ENCODE peak calls at places on chromosomes 16 and 17, in ten cellular contexts. P is lung; M is left lung; D is A549; L is aorta; N is GM12878; I is CD4-positive, CD25-positive, alpha-beta regulatory T cell; R is lower lobe of right lung; H is body of pancreas; S is upper lobe of right lung. Q is an unnamed sample.

GRCh38 chr17:41782142-41782541 is 4.4 kb downstream of the JUP start:
- ATAC-seq in P (no peak), M (no peak), D (no peak), L (no peak), N (no peak), I (no peak), R (no peak), H (no peak), S (no peak), Q (no peak)

GRCh38 chr16:68774982-68775381 is 37.9 kb downstream of the CDH1 start:
- ATAC-seq in P (no peak), M (no peak), D (no peak), L (no peak), N (no peak), I (no peak), R (no peak), H (no peak), S (no peak), Q (no peak)

GRCh38 chr16:54817940-54818574 is 112.6 kb upstream of the IRX5 start:
- ATAC-seq in P (no peak), M (peak; percentile 94), D (no peak), L (no peak), N (no peak), I (no peak), R (peak; percentile 77), H (no peak), S (peak; percentile 82), Q (no peak)

GRCh38 chr17:39792523-39793221 is 54.9 kb downstream of the GRB7 start:
- ATAC-seq in P (no peak), M (no peak), D (no peak), L (no peak), N (peak; percentile 8), I (peak; percentile 13), R (no peak), H (no peak), S (no peak), Q (no peak)

GRCh38 chr16:84786605-84787302 is 33.0 kb upstream of the CRISPLD2 start:
- ATAC-seq in P (no peak), M (peak; percentile 63), D (no peak), L (no peak), N (no peak), I (no peak), R (peak; percentile 49), H (peak; percentile 70), S (peak; percentile 34), Q (no peak)

GRCh38 chr17:31064707-31065106 is 30.1 kb upstream of the NF1 start:
- ATAC-seq in P (no peak), M (no peak), D (no peak), L (no peak), N (no peak), I (no peak), R (no peak), H (no peak), S (no peak), Q (no peak)

GRCh38 chr17:81527591-81528383 is at the start of gene FSCN2:
- ATAC-seq in P (peak; percentile 54), M (peak; percentile 89), D (peak; percentile 21), L (peak; percentile 40), N (no peak), I (no peak), R (peak; percentile 71), H (no peak), S (peak; percentile 68), Q (peak; percentile 16)

GRCh38 chr17:50056961-50057330 is 1.0 kb downstream of the ITGA3 start:
- ATAC-seq in P (no peak), M (peak; percentile 5), D (no peak), L (peak; percentile 12), N (peak; percentile 23), I (no peak), R (no peak), H (no peak), S (peak; percentile 0), Q (no peak)

GRCh38 chr17:10042589-10043244 is 137.6 kb upstream of the RCVRN start:
- ATAC-seq in P (no peak), M (peak; percentile 17), D (no peak), L (peak; percentile 74), N (no peak), I (no peak), R (peak; percentile 21), H (no peak), S (no peak), Q (peak; percentile 76)

GRCh38 chr16:87602005-87602790 is at the start of gene JPH3:
- ATAC-seq in P (no peak), M (no peak), D (no peak), L (no peak), N (no peak), I (no peak), R (no peak), H (no peak), S (no peak), Q (no peak)
- H3K4me3 ChIP-seq in P (no peak within 1 kb of the TSS), M (no peak within 1 kb of the TSS), D (peak within 1 kb of the TSS; percentile 55), L (no peak within 1 kb of the TSS), N (no peak within 1 kb of the TSS), I (no peak within 1 kb of the TSS), R (no peak within 1 kb of the TSS), H (no peak within 1 kb of the TSS), S (no peak within 1 kb of the TSS), Q (peak within 1 kb of the TSS; percentile 41)

DNA sequence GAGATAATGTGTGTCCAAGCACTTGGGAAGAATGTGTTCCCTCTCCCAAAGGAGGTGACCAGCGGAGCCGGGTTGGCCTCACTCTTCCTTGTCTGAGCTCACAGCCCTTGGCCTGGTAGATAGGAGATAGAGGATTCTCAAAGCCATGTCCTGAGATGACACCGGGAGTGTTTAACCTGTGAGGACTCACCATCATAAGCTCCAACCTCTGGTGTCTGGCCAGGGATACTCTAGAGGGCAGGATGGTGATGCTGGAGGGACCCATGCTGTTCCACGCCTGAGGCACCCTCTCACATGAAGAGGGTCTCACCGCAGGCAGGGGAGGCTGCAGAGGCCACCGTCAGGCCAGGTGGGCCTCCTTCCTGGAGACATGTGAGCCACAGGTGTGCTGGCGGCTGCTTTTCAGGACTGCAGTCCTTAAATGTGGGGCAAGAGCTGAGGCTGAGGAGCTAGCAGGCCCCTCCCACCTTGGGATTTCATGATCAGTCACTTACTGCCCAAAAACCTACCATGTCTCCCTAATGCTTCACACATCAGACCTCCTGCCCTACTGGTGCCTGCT is 6.6 kb upstream of the ZNF629 start:
- ATAC-seq in P (no peak), M (no peak), D (peak; percentile 30), L (no peak), N (no peak), I (no peak), R (no peak), H (no peak), S (no peak), Q (no peak)
- H3K4me3 ChIP-seq in P (no peak overlapping the region), M (no peak overlapping the region), D (no peak overlapping the region), L (no peak overlapping the region), N (no peak overlapping the region), I (no peak overlapping the region), R (no peak overlapping the region), H (no peak overlapping the region), S (no peak overlapping the region), Q (no peak overlapping the region)

DNA sequence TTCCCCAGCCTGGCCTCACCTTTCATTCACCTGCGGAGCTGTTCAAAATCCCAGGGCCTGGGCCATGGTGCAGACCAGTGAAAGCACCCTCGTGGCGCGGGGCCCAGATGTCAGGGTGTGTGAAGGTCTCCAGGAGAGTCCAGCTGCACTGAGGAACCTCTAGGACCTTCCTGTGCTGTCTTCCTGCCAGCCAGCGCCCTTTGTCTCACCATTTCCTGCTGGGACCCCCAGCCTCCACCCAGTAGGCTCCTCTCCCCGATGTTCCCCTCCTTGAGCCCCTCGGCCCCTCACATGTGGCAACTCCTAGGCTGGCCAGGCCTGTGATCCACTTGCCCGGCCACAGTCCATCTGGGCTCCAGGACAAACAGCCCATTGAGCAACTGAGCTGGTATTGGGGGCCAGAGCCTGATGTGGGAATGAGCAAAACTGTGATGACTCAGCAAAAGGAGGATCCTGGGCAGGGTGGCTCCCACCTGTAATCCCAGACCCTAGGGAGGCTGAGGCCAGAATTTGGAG is 677 bp downstream of the SULT1A2 start:
- ATAC-seq in P (no peak), M (peak; percentile 9), D (no peak), L (no peak), N (no peak), I (no peak), R (no peak), H (peak; percentile 19), S (peak; percentile 1), Q (no peak)
- H3K4me3 ChIP-seq in P (no peak overlapping the region), M (no peak overlapping the region), D (no peak overlapping the region), L (no peak overlapping the region), N (no peak overlapping the region), I (no peak overlapping the region), R (peak overlapping the region; percentile 47), H (no peak overlapping the region), S (peak overlapping the region; percentile 41), Q (peak overlapping the region; percentile 16)

DNA sequence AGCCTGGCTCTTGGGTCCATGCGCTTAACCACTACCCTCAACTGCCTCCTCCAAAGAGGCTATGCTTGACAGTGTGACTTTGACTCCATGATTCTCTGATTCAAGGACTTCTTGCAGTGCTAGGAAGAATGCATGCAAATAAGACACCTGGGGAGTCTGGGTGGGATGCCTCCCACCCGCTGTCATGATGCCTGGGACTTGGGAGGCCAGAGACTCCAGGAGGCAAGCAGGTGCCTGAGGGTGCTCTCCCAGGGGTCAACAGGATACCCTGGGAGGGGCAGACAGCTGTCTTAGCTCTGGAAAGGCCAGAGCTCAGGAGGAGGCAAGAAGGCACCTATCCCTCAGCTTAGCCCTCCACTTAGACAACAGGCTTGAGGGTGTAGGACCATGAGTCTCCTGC is 38.4 kb downstream of the SRCIN1 start:
- ATAC-seq in P (no peak), M (no peak), D (no peak), L (no peak), N (no peak), I (no peak), R (no peak), H (no peak), S (no peak), Q (no peak)
- H3K4me3 ChIP-seq in P (no peak overlapping the region), M (no peak overlapping the region), D (no peak overlapping the region), L (no peak overlapping the region), N (no peak overlapping the region), I (no peak overlapping the region), R (no peak overlapping the region), H (no peak overlapping the region), S (no peak overlapping the region), Q (no peak overlapping the region)

GRCh38 chr16:1946495-1947368 is 3.7 kb upstream of the MSRB1 start:
- ATAC-seq in P (no peak), M (no peak), D (no peak), L (no peak), N (no peak), I (no peak), R (no peak), H (no peak), S (no peak), Q (no peak)
- H3K4me3 ChIP-seq in P (no peak overlapping the region), M (no peak overlapping the region), D (no peak overlapping the region), L (no peak overlapping the region), N (no peak overlapping the region), I (no peak overlapping the region), R (no peak overlapping the region), H (no peak overlapping the region), S (no peak overlapping the region), Q (no peak overlapping the region)

DNA sequence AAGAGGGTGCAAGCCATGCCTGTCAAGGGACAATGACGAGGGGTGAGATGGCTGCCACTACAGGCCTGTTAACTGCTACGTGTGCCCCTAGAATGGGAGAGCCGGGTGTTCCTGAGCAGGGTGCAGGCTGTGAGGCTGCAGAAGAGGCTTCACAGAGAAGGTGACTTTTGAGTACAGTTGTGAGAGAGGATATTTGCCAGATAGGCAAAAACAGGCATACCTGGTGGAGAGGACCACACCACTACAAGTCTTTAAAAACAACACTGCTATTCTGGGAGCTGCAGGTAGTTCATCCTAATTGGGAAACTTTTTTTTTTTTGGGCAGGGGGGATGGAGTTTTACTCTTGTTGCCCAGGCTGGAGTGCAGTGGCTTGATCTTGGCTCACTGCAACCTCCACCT is 50.7 kb upstream of the ICAM2 start:
- ATAC-seq in P (no peak), M (no peak), D (no peak), L (no peak), N (no peak), I (no peak), R (no peak), H (no peak), S (no peak), Q (no peak)
- H3K4me3 ChIP-seq in P (no peak overlapping the region), M (no peak overlapping the region), D (no peak overlapping the region), L (no peak overlapping the region), N (no peak overlapping the region), I (no peak overlapping the region), R (no peak overlapping the region), H (no peak overlapping the region), S (no peak overlapping the region), Q (no peak overlapping the region)